ENCODE peak calls at places on chromosomes 1 and 21, in seven cellular contexts. W is nucleus accumbens; F is naive thymus-derived CD4-positive, alpha-beta T cell; V is OCI-LY7; Z is caudate nucleus; H is NB4; A is RWPE1. O is an unnamed sample.

GRCh38 chr1:54153548-54154439 is 994 bp upstream of the CDCP2 start:
- DNase-seq in W (no peak), F (no peak), V (no peak), Z (no peak), H (peak; percentile 75), A (peak; percentile 57), O (peak; percentile 85)

GRCh38 chr1:101738475-101738874 is 258.3 kb downstream of the OLFM3 start:
- DNase-seq in W (no peak), F (no peak), V (no peak), Z (no peak), H (no peak), A (peak; percentile 29), O (no peak)

GRCh38 chr21:37700641-37701202 is 215.5 kb downstream of the KCNJ6 start:
- DNase-seq in W (no peak), F (peak; percentile 2), V (peak; percentile 90), Z (no peak), H (peak; percentile 87), A (peak; percentile 81), O (peak; percentile 95)

GRCh38 chr1:60103186-60103585 is 29.6 kb upstream of the C1orf87 start:
- DNase-seq in W (no peak), F (no peak), V (no peak), Z (no peak), H (no peak), A (no peak), O (peak; percentile 88)

GRCh38 chr1:224357626-224358124 is 996 bp downstream of the CNIH4 start:
- DNase-seq in W (no peak), F (no peak), V (peak; percentile 18), Z (no peak), H (peak; percentile 87), A (peak; percentile 21), O (no peak)

GRCh38 chr1:925532-926421 is 2.1 kb downstream of the SAMD11 start:
- DNase-seq in W (no peak), F (no peak), V (no peak), Z (no peak), H (peak; percentile 40), A (no peak), O (peak; percentile 56)

GRCh38 chr1:16984717-16985116 is 4.3 kb upstream of the MFAP2 start:
- DNase-seq in W (no peak), F (no peak), V (no peak), Z (no peak), H (no peak), A (peak; percentile 84), O (peak; percentile 69)

GRCh38 chr1:61054636-61055035 is 27.7 kb upstream of the NFIA start:
- DNase-seq in W (no peak), F (no peak), V (no peak), Z (no peak), H (no peak), A (no peak), O (no peak)

GRCh38 chr1:150563340-150564038 is 14.3 kb downstream of the ADAMTSL4 start:
- DNase-seq in W (no peak), F (peak; percentile 64), V (peak; percentile 81), Z (no peak), H (no peak), A (no peak), O (peak; percentile 49)

GRCh38 chr1:81833722-81834121 is 33.0 kb downstream of the ADGRL2 start:
- DNase-seq in W (no peak), F (no peak), V (no peak), Z (no peak), H (no peak), A (no peak), O (peak; percentile 3)

GRCh38 chr1:5711956-5712645 is 280.1 kb downstream of the NPHP4 start:
- DNase-seq in W (no peak), F (no peak), V (no peak), Z (no peak), H (no peak), A (no peak), O (no peak)

GRCh38 chr1:177927021-177927596 is 42.7 kb downstream of the SEC16B start:
- DNase-seq in W (no peak), F (no peak), V (no peak), Z (no peak), H (no peak), A (peak; percentile 59), O (no peak)

GRCh38 chr1:203592156-203592555 is 34.5 kb upstream of the ATP2B4 start:
- DNase-seq in W (no peak), F (no peak), V (no peak), Z (peak; percentile 28), H (no peak), A (no peak), O (no peak)

GRCh38 chr1:233114159-233114558 is 163.7 kb downstream of the NTPCR start:
- DNase-seq in W (no peak), F (no peak), V (no peak), Z (no peak), H (peak; percentile 51), A (peak; percentile 7), O (peak; percentile 54)

GRCh38 chr1:174074757-174075156 is 52.6 kb upstream of the RC3H1 start:
- DNase-seq in W (no peak), F (peak; percentile 11), V (peak; percentile 36), Z (no peak), H (peak; percentile 38), A (peak; percentile 16), O (peak; percentile 22)

GRCh38 chr1:228362884-228363450 is 43.7 kb downstream of the TRIM11 start:
- DNase-seq in W (no peak), F (no peak), V (no peak), Z (no peak), H (no peak), A (no peak), O (no peak)

GRCh38 chr1:8047686-8048522 is 21.8 kb upstream of the ERRFI1 start:
- DNase-seq in W (no peak), F (no peak), V (no peak), Z (no peak), H (peak; percentile 43), A (peak; percentile 80), O (peak; percentile 98)

GRCh38 chr1:162699366-162699765 is 67.1 kb downstream of the DDR2 start:
- DNase-seq in W (no peak), F (no peak), V (no peak), Z (no peak), H (peak; percentile 8), A (no peak), O (no peak)

GRCh38 chr1:184456189-184456588 is 69.4 kb downstream of the C1orf21 start:
- DNase-seq in W (no peak), F (no peak), V (no peak), Z (no peak), H (peak; percentile 22), A (no peak), O (no peak)

GRCh38 chr1:85340427-85340826 is 64.0 kb upstream of the BCL10 start:
- DNase-seq in W (no peak), F (no peak), V (no peak), Z (no peak), H (no peak), A (no peak), O (no peak)

GRCh38 chr1:203082571-203083462 is 3.0 kb downstream of the MYOG start:
- DNase-seq in W (no peak), F (no peak), V (no peak), Z (no peak), H (peak; percentile 91), A (no peak), O (no peak)

GRCh38 chr1:228044961-228045360 is 37.5 kb upstream of the ARF1 start:
- DNase-seq in W (no peak), F (no peak), V (no peak), Z (no peak), H (no peak), A (no peak), O (no peak)

GRCh38 chr1:180953791-180954721 is 41.4 kb downstream of the KIAA1614 start:
- DNase-seq in W (peak; percentile 20), F (peak; percentile 55), V (peak; percentile 26), Z (peak; percentile 56), H (no peak), A (peak; percentile 21), O (no peak)

GRCh38 chr1:20361805-20362381 is 71.2 kb downstream of the VWA5B1 start:
- DNase-seq in W (peak; percentile 29), F (peak; percentile 8), V (peak; percentile 65), Z (peak; percentile 58), H (peak; percentile 27), A (peak; percentile 64), O (peak; percentile 49)

GRCh38 chr1:80392529-80392928 is 1386.0 kb upstream of the ADGRL4 start:
- DNase-seq in W (no peak), F (no peak), V (no peak), Z (no peak), H (no peak), A (peak; percentile 69), O (no peak)

GRCh38 chr21:35058058-35058457 is 9.0 kb upstream of the RUNX1 start:
- DNase-seq in W (no peak), F (no peak), V (no peak), Z (no peak), H (no peak), A (no peak), O (no peak)

GRCh38 chr1:119139857-119140176 is 636 bp downstream of the WARS2 start:
- DNase-seq in W (peak; percentile 74), F (no peak), V (no peak), Z (no peak), H (no peak), A (no peak), O (no peak)

GRCh38 chr1:209662879-209663327 is 10.7 kb upstream of the LAMB3 start:
- DNase-seq in W (no peak), F (no peak), V (no peak), Z (no peak), H (no peak), A (no peak), O (no peak)

GRCh38 chr1:87451229-87451900 is 122.7 kb downstream of the LMO4 start:
- DNase-seq in W (no peak), F (no peak), V (no peak), Z (no peak), H (no peak), A (no peak), O (no peak)

GRCh38 chr21:29238052-29238966 is 60.4 kb upstream of the BACH1 start:
- DNase-seq in W (no peak), F (no peak), V (no peak), Z (no peak), H (no peak), A (no peak), O (no peak)

GRCh38 chr1:240804475-240804874 is 192.5 kb upstream of the GREM2 start:
- DNase-seq in W (no peak), F (no peak), V (no peak), Z (no peak), H (no peak), A (no peak), O (no peak)

GRCh38 chr1:111833334-111833733 is 77.6 kb downstream of the DDX20 start:
- DNase-seq in W (no peak), F (no peak), V (no peak), Z (no peak), H (no peak), A (peak; percentile 17), O (no peak)

GRCh38 chr21:29377266-29377665 is 78.5 kb downstream of the BACH1 start:
- DNase-seq in W (no peak), F (no peak), V (no peak), Z (no peak), H (no peak), A (no peak), O (no peak)

GRCh38 chr1:42456754-42457089 is 379 bp downstream of the PPCS start:
- DNase-seq in W (peak; percentile 37), F (no peak), V (peak; percentile 83), Z (peak; percentile 47), H (peak; percentile 83), A (peak; percentile 45), O (peak; percentile 36)

GRCh38 chr1:203934651-203935050 is 73.3 kb downstream of the SNRPE start:
- DNase-seq in W (no peak), F (no peak), V (no peak), Z (no peak), H (no peak), A (no peak), O (no peak)